ENCODE peak calls at places on chromosomes 3 and 15, in eight cellular contexts. D is CD4-positive, alpha-beta T cell; Z is lung microvascular endothelial cell; P is KBM-7; Q is activated T-helper 2 cell treated with anti-CD3 and anti-CD28 coated beads, Interferon-gamma antibody, Interleukin-2, Interleukin-4, amounts not matched to agents 10 μg/mL and 5 μg/mL and 100 μg/mL, durations not matched to agents 14 hours and 24 hours and 36 hours; V is activated T-helper 1 cell treated with Interleukin-2 at 50 U/mL for 16 hours; X is activated naive CD8-positive, alpha-beta T cell treated with anti-CD3 and anti-CD28 coated beads, Interleukin-2, amount 50 U/mL, for 24 hours; O is NCI-H1092 treated with DMSO at 0.1 percent for 48 hours. Y is an unnamed sample.

GRCh38 chr15:91862891-91863520 is 9.5 kb downstream of the SLCO3A1 start:
- DNase-seq in X (no peak), Z (no peak), D (no peak), O (no peak), Q (no peak), V (no peak), P (no peak), Y (no peak)

GRCh38 chr3:52278510-52279069 is at the start of gene WDR82:
- DNase-seq in O (peak), D (peak), X (peak), P (peak), Q (peak), V (peak), Z (peak), Y (peak)

GRCh38 chr15:33068531-33068990 is 126.0 kb downstream of the FMN1 start:
- DNase-seq in O (peak), D (no peak), Z (peak), V (no peak), P (no peak), Q (no peak), X (no peak), Y (no peak)

GRCh38 chr15:42705336-42705735 is 31.6 kb downstream of the CDAN1 start:
- DNase-seq in O (no peak), P (no peak), Q (no peak), D (no peak), Z (no peak), X (no peak), V (no peak), Y (no peak)

GRCh38 chr3:184155644-184156521 is 706 bp downstream of the DVL3 start:
- DNase-seq in V (no peak), X (peak), O (peak), P (peak), Z (peak), Q (peak), D (no peak), Y (no peak)

GRCh38 chr15:27897481-27897880 is 201.6 kb downstream of the OCA2 start:
- DNase-seq in Q (no peak), P (no peak), V (no peak), O (no peak), X (no peak), D (no peak), Z (no peak), Y (no peak)

GRCh38 chr3:16028604-16029003 is 145.9 kb upstream of the GALNT15 start:
- DNase-seq in V (no peak), Z (no peak), D (no peak), X (no peak), P (no peak), Q (no peak), O (no peak), Y (no peak)

GRCh38 chr3:140342668-140343067 is 335.2 kb upstream of the TRIM42 start:
- DNase-seq in O (peak), X (no peak), Z (no peak), Q (no peak), V (no peak), P (no peak), D (no peak), Y (no peak)

GRCh38 chr3:193980326-193980725 is 155.6 kb upstream of the HES1 start:
- DNase-seq in P (no peak), D (no peak), Q (no peak), Z (peak), O (no peak), X (no peak), V (no peak), Y (no peak)

GRCh38 chr3:16482770-16483531 is 30.5 kb downstream of the RFTN1 start:
- DNase-seq in Z (no peak), V (no peak), Q (peak), O (peak), P (peak), X (peak), D (peak), Y (no peak)

GRCh38 chr15:27449940-27450339 is 479.0 kb downstream of the GABRG3 start:
- DNase-seq in X (no peak), V (no peak), Q (no peak), O (no peak), D (no peak), Z (no peak), P (no peak), Y (no peak)

GRCh38 chr3:88188436-88188835 is 38.7 kb downstream of the C3orf38 start:
- DNase-seq in X (no peak), D (no peak), Q (no peak), P (no peak), Z (no peak), V (no peak), O (no peak), Y (no peak)

GRCh38 chr3:123658118-123658859 is 73.4 kb upstream of the HACD2 start:
- DNase-seq in X (no peak), Z (peak), O (peak), D (no peak), P (no peak), V (no peak), Q (no peak), Y (no peak)

GRCh38 chr3:44130249-44130648 is 111.4 kb upstream of the TOPAZ1 start:
- DNase-seq in Z (no peak), P (no peak), O (no peak), V (no peak), X (no peak), Q (no peak), D (no peak), Y (no peak)

GRCh38 chr3:175065492-175065891 is 206.4 kb downstream of the NAALADL2 start:
- DNase-seq in P (no peak), D (no peak), X (no peak), O (no peak), Z (no peak), V (no peak), Q (no peak), Y (no peak)

GRCh38 chr3:106261915-106262683 is 393.3 kb upstream of the CBLB start:
- DNase-seq in V (no peak), Z (no peak), O (no peak), D (no peak), P (no peak), X (no peak), Q (no peak), Y (no peak)

GRCh38 chr15:36737430-36737891 is 158.0 kb downstream of the CDIN1 start:
- DNase-seq in P (no peak), Z (peak), O (no peak), Q (no peak), D (no peak), X (no peak), V (no peak), Y (no peak)

GRCh38 chr3:15281817-15282216 is 50.6 kb downstream of the SH3BP5 start:
- DNase-seq in Q (no peak), P (no peak), V (no peak), D (no peak), X (no peak), O (no peak), Z (no peak), Y (no peak)

GRCh38 chr3:124119056-124119721 is 127.3 kb upstream of the ROPN1 start:
- DNase-seq in P (no peak), D (no peak), Q (no peak), Z (peak), V (no peak), O (no peak), X (no peak), Y (no peak)

GRCh38 chr3:74531491-74531890 is 83.0 kb downstream of the CNTN3 start:
- DNase-seq in X (no peak), Q (no peak), V (no peak), Z (no peak), D (no peak), P (no peak), O (no peak), Y (no peak)

GRCh38 chr3:42670670-42671069 is 14.7 kb upstream of the KLHL40 start:
- DNase-seq in P (no peak), Q (no peak), Z (no peak), D (no peak), X (no peak), O (no peak), V (no peak), Y (no peak)

GRCh38 chr3:172467170-172467824 is 19.0 kb upstream of the GHSR start:
- DNase-seq in Q (no peak), V (no peak), P (no peak), Z (peak), D (no peak), O (no peak), X (no peak), Y (no peak)

GRCh38 chr3:100614941-100615340 is 5.5 kb downstream of the ADGRG7 start:
- DNase-seq in D (no peak), V (no peak), Z (no peak), O (no peak), P (no peak), Q (no peak), X (no peak), Y (no peak)

GRCh38 chr3:65146149-65146548 is 458.3 kb upstream of the ADAMTS9 start:
- DNase-seq in V (no peak), Z (no peak), D (no peak), O (no peak), Q (no peak), P (no peak), X (no peak), Y (no peak)

GRCh38 chr3:108297636-108298035 is 1.3 kb downstream of the HHLA2 start:
- DNase-seq in D (no peak), X (no peak), O (no peak), Q (no peak), Z (no peak), V (no peak), P (no peak), Y (no peak)

GRCh38 chr3:184380627-184381260 is 890 bp downstream of the CHRD start:
- DNase-seq in P (no peak), D (no peak), X (no peak), Q (no peak), Z (no peak), V (no peak), O (no peak), Y (peak)

GRCh38 chr3:108319428-108320053 is 23.2 kb downstream of the HHLA2 start:
- DNase-seq in P (peak), Q (no peak), V (no peak), O (no peak), X (no peak), Z (no peak), D (no peak), Y (no peak)

GRCh38 chr3:37770938-37771918 is 90.5 kb upstream of the CTDSPL start:
- DNase-seq in Z (no peak), V (no peak), X (no peak), O (peak), D (no peak), P (no peak), Q (no peak), Y (no peak)

GRCh38 chr15:91584895-91585294 is 268.6 kb upstream of the SLCO3A1 start:
- DNase-seq in D (no peak), V (no peak), Q (no peak), X (no peak), P (no peak), O (no peak), Z (no peak), Y (no peak)

GRCh38 chr15:62853114-62853832 is 189.3 kb upstream of the TPM1 start:
- DNase-seq in O (no peak), Z (no peak), D (no peak), Q (no peak), X (no peak), V (no peak), P (no peak), Y (no peak)

GRCh38 chr3:183378008-183378407 is 50.4 kb downstream of the MCF2L2 start:
- DNase-seq in Z (no peak), P (no peak), D (no peak), V (no peak), X (no peak), Q (no peak), O (peak), Y (no peak)

GRCh38 chr3:188697127-188697526 is 474.6 kb upstream of the TPRG1 start:
- DNase-seq in P (no peak), O (no peak), V (no peak), Z (no peak), X (no peak), D (no peak), Q (no peak), Y (no peak)

GRCh38 chr3:36372534-36372935 is 7.8 kb upstream of the STAC start:
- DNase-seq in X (no peak), Q (no peak), D (no peak), V (no peak), P (no peak), O (no peak), Z (peak), Y (no peak)

GRCh38 chr3:144816366-144816765 is 844.7 kb downstream of the DIPK2A start:
- DNase-seq in X (no peak), P (no peak), O (no peak), D (no peak), Z (no peak), V (no peak), Q (no peak), Y (no peak)

GRCh38 chr3:55202320-55202719 is 274.5 kb upstream of the LRTM1 start:
- DNase-seq in X (no peak), O (no peak), Q (no peak), V (no peak), D (no peak), P (no peak), Z (no peak), Y (no peak)

GRCh38 chr15:21260966-21261395 is 179.3 kb downstream of the POTEB3 start:
- DNase-seq in O (no peak), X (no peak), Z (no peak), P (no peak), V (no peak), Q (no peak), D (no peak), Y (no peak)

GRCh38 chr15:68208641-68209240 is 3.6 kb upstream of the CALML4 start:
- DNase-seq in D (no peak), O (no peak), Z (no peak), V (no peak), Q (no peak), P (no peak), X (no peak), Y (no peak)

GRCh38 chr3:184180165-184180564 is 5.5 kb downstream of the AP2M1 start:
- DNase-seq in P (no peak), Q (no peak), D (no peak), X (no peak), Z (peak), O (no peak), V (no peak), Y (no peak)

GRCh38 chr15:42201801-42202200 is 6.3 kb downstream of the VPS39 start:
- DNase-seq in X (no peak), P (no peak), Z (no peak), D (no peak), Q (no peak), V (no peak), O (no peak), Y (no peak)